ENCODE peak calls at places on chromosomes 3 and 15, in four cellular contexts. U is SK-N-SH, D is HepG2, J is H1. W is an unnamed sample.

GRCh38 chr3:69294014-69294771 is 91.7 kb downstream of the FRMD4B start:
- DNase-seq in U (no peak), D (no peak), J (no peak), W (no peak)

GRCh38 chr3:197599089-197599765 is 43.5 kb upstream of the BDH1 start:
- DNase-seq in U (peak), D (peak), J (peak), W (peak)

GRCh38 chr3:22555753-22556152 is 647.4 kb upstream of the UBE2E2 start:
- DNase-seq in U (no peak), D (no peak), J (no peak), W (no peak)

GRCh38 chr3:73453676-73454075 is 171.1 kb downstream of the PDZRN3 start:
- DNase-seq in U (no peak), D (no peak), J (no peak), W (no peak)

GRCh38 chr15:78927077-78927790 is 17.6 kb downstream of the CTSH start:
- DNase-seq in U (no peak), D (no peak), J (no peak), W (no peak)

GRCh38 chr3:162138509-162138908 is 641.9 kb downstream of the OTOL1 start:
- DNase-seq in U (no peak), D (no peak), J (no peak), W (no peak)

GRCh38 chr3:183953471-183954070 is 64.1 kb downstream of the ABCC5 start:
- DNase-seq in U (no peak), D (no peak), J (no peak), W (no peak)

GRCh38 chr15:72086010-72086697 is 31.8 kb downstream of the MYO9A start:
- DNase-seq in U (no peak), D (no peak), J (no peak), W (no peak)

GRCh38 chr3:150227839-150228238 is 180.3 kb upstream of the TSC22D2 start:
- DNase-seq in U (peak), D (peak), J (peak), W (no peak)

GRCh38 chr3:169772951-169773816 is at the start of gene MYNN:
- DNase-seq in U (peak), D (peak), J (peak), W (peak)

GRCh38 chr15:83365370-83365938 is 81.0 kb upstream of the BNC1 start:
- DNase-seq in U (peak), D (no peak), J (no peak), W (no peak)

GRCh38 chr15:52445954-52446353 is 82.7 kb downstream of the MYO5A start:
- DNase-seq in U (no peak), D (no peak), J (no peak), W (no peak)

GRCh38 chr3:186638259-186638658 is 1.9 kb upstream of the FETUB start:
- DNase-seq in U (no peak), D (no peak), J (no peak), W (no peak)

GRCh38 chr3:160106905-160107861 is 118.0 kb upstream of the C3orf80 start:
- DNase-seq in U (no peak), D (peak), J (no peak), W (no peak)

GRCh38 chr15:76258460-76258859 is 52.8 kb downstream of the ETFA start:
- DNase-seq in U (no peak), D (no peak), J (no peak), W (no peak)

GRCh38 chr3:23996058-23996457 is 51.0 kb downstream of the NR1D2 start:
- DNase-seq in U (no peak), D (no peak), J (no peak), W (no peak)

GRCh38 chr3:132723551-132723950 is 1.3 kb upstream of the NPHP3 start:
- DNase-seq in U (no peak), D (no peak), J (no peak), W (no peak)

GRCh38 chr15:76057332-76058000 is 2.3 kb upstream of the TMEM266 start:
- DNase-seq in U (peak), D (peak), J (no peak), W (no peak)

GRCh38 chr3:21573291-21573690 is 177.7 kb downstream of the ZNF385D start:
- DNase-seq in U (no peak), D (no peak), J (no peak), W (no peak)

GRCh38 chr15:57649138-57649537 is 57.4 kb upstream of the POLR2M start:
- DNase-seq in U (no peak), D (no peak), J (no peak), W (no peak)

GRCh38 chr3:88595025-88595424 is 445.3 kb downstream of the C3orf38 start:
- DNase-seq in U (no peak), D (no peak), J (no peak), W (no peak)

GRCh38 chr3:53320697-53321096 is 26.6 kb downstream of the DCP1A start:
- DNase-seq in U (no peak), D (no peak), J (no peak), W (no peak)

GRCh38 chr3:138173769-138174420 is 826 bp downstream of the DBR1 start:
- DNase-seq in U (peak), D (no peak), J (no peak), W (no peak)

GRCh38 chr3:16521580-16521941 is 8.1 kb upstream of the RFTN1 start:
- DNase-seq in U (no peak), D (no peak), J (no peak), W (no peak)

GRCh38 chr15:33357845-33358244 is 47.1 kb downstream of the RYR3 start:
- DNase-seq in U (no peak), D (no peak), J (no peak), W (no peak)

GRCh38 chr3:108292465-108292864 is 3.9 kb upstream of the HHLA2 start:
- DNase-seq in U (no peak), D (no peak), J (no peak), W (no peak)

GRCh38 chr15:70582143-70582945 is 181.0 kb downstream of the UACA start:
- DNase-seq in U (no peak), D (no peak), J (no peak), W (no peak)

GRCh38 chr3:12300137-12300536 is 11.3 kb downstream of the PPARG start:
- DNase-seq in U (no peak), D (no peak), J (no peak), W (no peak)

GRCh38 chr3:141386611-141387110 is 18.4 kb downstream of the ZBTB38 start:
- DNase-seq in U (no peak), D (no peak), J (no peak), W (no peak)

GRCh38 chr15:52288051-52288942 is 7.3 kb downstream of the MYO5C start:
- DNase-seq in U (no peak), D (peak), J (no peak), W (no peak)

GRCh38 chr15:32029862-32030781 is at the start of gene CHRNA7:
- DNase-seq in U (peak), D (peak), J (no peak), W (no peak)

GRCh38 chr15:69094124-69095030 is 66.1 kb upstream of the GLCE start:
- DNase-seq in U (peak), D (no peak), J (no peak), W (no peak)

GRCh38 chr15:35701402-35702046 is 155.6 kb upstream of the DPH6 start:
- DNase-seq in U (no peak), D (no peak), J (no peak), W (no peak)

GRCh38 chr15:68210821-68211655 is 5.9 kb upstream of the CALML4 start:
- DNase-seq in U (peak), D (no peak), J (no peak), W (no peak)

GRCh38 chr3:122668930-122669730 is 11.5 kb upstream of the PARP14 start:
- DNase-seq in U (no peak), D (peak), J (no peak), W (no peak)

GRCh38 chr3:169813757-169814517 is 1.2 kb upstream of the LRRC34 start:
- DNase-seq in U (no peak), D (peak), J (peak), W (peak)

GRCh38 chr3:44208568-44208967 is 33.1 kb upstream of the TOPAZ1 start:
- DNase-seq in U (no peak), D (no peak), J (no peak), W (no peak)

GRCh38 chr3:122754867-122755835 is 38.5 kb downstream of the HSPBAP1 start:
- DNase-seq in U (peak), D (peak), J (no peak), W (peak)

GRCh38 chr3:125351814-125352456 is 23.2 kb downstream of the ZNF148 start:
- DNase-seq in U (no peak), D (no peak), J (no peak), W (no peak)

DNA sequence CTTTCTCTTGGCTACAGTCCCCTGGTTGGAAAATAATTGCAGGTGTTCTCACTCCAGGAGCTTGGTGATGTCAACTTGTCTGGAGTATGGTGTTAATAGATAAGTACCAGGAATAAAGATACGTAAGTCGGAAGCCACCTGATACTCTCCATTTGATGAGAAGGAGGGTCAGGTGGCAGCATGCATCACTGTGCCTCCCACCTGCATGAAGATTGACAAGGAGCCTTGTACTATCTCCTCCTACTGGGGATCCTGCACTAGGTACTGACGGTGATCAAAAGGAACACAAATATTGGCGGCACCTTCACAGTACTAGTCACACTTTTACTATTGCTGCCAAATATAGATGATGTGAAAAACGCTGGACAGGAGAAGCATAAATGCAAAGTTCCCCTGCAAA is 32.6 kb upstream of the GABRB3 start:
- DNase-seq in U (no peak), D (no peak), J (no peak), W (no peak)
- TF ChIP-seq TCF12 in U (no peak), D (no peak), J (no peak), W (no peak)

GRCh38 chr3:149005424-149005823 is 14.1 kb downstream of the GYG1 start:
- DNase-seq in U (no peak), D (no peak), J (no peak), W (no peak)

GRCh38 chr3:149001727-149002126 is 10.4 kb downstream of the GYG1 start:
- DNase-seq in U (no peak), D (no peak), J (no peak), W (no peak)

GRCh38 chr3:149004622-149005021 is 13.3 kb downstream of the GYG1 start:
- DNase-seq in U (no peak), D (no peak), J (no peak), W (no peak)

GRCh38 chr3:149000207-149000745 is 8.9 kb downstream of the GYG1 start:
- DNase-seq in U (no peak), D (no peak), J (no peak), W (no peak)

GRCh38 chr3:149003653-149004305 is 12.4 kb downstream of the GYG1 start:
- DNase-seq in U (no peak), D (no peak), J (no peak), W (no peak)
- TF ChIP-seq TCF12 in U (no peak), D (no peak), J (no peak), W (no peak)

DNA sequence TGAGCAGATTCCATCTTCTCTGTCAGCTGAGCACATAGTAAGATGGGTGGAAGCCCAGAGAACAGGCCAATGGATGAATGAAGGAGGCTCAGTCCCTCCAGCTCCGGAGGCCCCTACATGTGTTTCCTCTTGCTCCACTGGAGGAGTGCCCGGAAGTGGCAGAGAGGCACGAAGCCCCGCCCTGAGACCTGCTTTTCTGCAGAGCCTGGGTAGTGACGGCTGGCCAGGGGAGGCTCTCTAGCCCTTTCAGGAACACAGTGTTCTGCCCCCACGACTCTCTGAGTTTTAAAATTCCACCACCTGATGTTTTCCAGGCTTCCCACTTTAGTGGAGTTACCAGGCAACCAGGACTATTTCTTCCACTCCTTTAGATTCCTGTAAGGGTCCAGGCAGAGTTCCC is 149.4 kb upstream of the SLC6A11 start:
- DNase-seq in U (peak), D (no peak), J (no peak), W (no peak)
- TF ChIP-seq TCF12 in U (no peak), D (no peak), J (no peak), W (no peak)

GRCh38 chr15:43484455-43484854 is 8.5 kb downstream of the TP53BP1 start:
- DNase-seq in U (no peak), D (no peak), J (no peak), W (no peak)
- TF ChIP-seq TCF12 in U (no peak), D (no peak), J (no peak), W (no peak)

GRCh38 chr15:40785158-40785557 is 15.4 kb downstream of the C15orf62 start:
- DNase-seq in U (no peak), D (no peak), J (no peak), W (no peak)

GRCh38 chr15:40787991-40788390 is 18.2 kb downstream of the C15orf62 start:
- DNase-seq in U (no peak), D (no peak), J (no peak), W (no peak)

GRCh38 chr15:40785814-40786213 is 16.0 kb downstream of the C15orf62 start:
- DNase-seq in U (no peak), D (no peak), J (no peak), W (no peak)

GRCh38 chr15:40789119-40789518 is 17.8 kb upstream of the ZFYVE19 start:
- DNase-seq in U (no peak), D (no peak), J (no peak), W (no peak)

DNA sequence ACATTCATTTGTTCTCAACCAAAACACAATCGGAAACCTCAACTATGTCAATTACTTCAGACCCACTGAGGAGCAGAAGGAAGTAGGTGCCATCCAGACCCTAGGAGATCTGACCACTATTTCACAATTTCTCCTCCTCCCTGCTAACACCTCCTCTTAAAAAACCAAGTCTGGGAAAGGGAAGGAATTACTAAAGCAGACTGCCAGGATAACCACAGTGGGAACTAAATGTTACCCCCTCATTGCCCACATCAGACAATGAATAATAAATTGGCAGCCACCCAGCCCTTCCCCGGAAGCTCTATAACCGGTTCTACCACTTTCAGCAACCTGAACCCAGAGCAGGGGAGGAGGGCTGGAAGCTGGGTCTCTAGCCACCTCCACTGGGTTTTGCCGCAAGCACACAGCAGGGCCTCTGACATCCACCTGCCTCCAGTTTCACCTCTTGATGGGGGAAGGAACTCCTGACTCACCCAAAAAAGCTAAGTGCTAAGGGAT is 17.6 kb downstream of the C15orf62 start:
- DNase-seq in U (no peak), D (no peak), J (peak), W (no peak)
- TF ChIP-seq TCF12 in U (peak), D (no peak), J (peak), W (no peak)

DNA sequence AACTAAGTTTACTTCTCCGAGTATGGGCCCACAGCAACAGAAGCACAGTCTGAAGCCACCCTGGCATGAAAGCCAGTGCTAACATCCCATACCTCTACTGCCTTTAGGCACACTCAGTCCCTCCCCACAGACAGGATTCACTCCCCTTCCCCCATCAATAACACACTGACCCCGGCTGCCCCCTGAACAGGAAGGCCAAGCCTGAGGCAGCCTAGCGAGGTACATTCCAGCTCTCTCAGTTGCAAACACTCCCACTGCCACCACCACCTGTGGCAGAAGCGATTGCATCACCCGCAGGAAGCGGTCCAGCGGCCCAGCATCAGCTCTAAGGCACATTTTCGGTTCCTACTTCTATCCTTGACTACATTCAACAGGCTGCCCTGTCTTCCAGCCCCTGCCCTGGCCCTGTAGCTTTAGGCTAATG is 7.0 kb upstream of the BMF start:
- DNase-seq in U (no peak), D (peak), J (no peak), W (peak)
- TF ChIP-seq TCF12 in U (no peak), D (no peak), J (no peak), W (peak)

GRCh38 chr3:114216186-114216970 is 21.0 kb downstream of the ZNF80 start:
- DNase-seq in U (no peak), D (no peak), J (no peak), W (no peak)

GRCh38 chr3:114214542-114215341 is 22.6 kb downstream of the ZNF80 start:
- DNase-seq in U (no peak), D (no peak), J (peak), W (no peak)

GRCh38 chr3:114213262-114213668 is 24.1 kb downstream of the ZNF80 start:
- DNase-seq in U (no peak), D (no peak), J (no peak), W (no peak)

GRCh38 chr3:114213669-114214541 is 23.5 kb downstream of the ZNF80 start:
- DNase-seq in U (peak), D (no peak), J (peak), W (peak)

GRCh38 chr3:114212646-114213045 is 24.7 kb downstream of the ZNF80 start:
- DNase-seq in U (no peak), D (no peak), J (no peak), W (no peak)
- TF ChIP-seq TCF12 in U (no peak), D (no peak), J (no peak), W (no peak)

GRCh38 chr3:188439080-188439479 is 285.1 kb downstream of the LPP start:
- DNase-seq in U (no peak), D (no peak), J (no peak), W (no peak)
- TF ChIP-seq TCF12 in U (no peak), D (no peak), J (no peak), W (no peak)

GRCh38 chr3:42714151-42714852 is 11.7 kb upstream of the HHATL start:
- DNase-seq in U (no peak), D (no peak), J (no peak), W (no peak)
- TF ChIP-seq TCF12 in U (no peak), D (no peak), J (no peak), W (no peak)